ENCODE peak calls at places on chromosome 7, in five cellular contexts. I is heart left ventricle; L is CD8-positive, alpha-beta memory T cell; M is heart right ventricle; H is fibroblast of pulmonary artery. D is an unnamed sample.

GRCh38 chr7:138871065-138871464 is 73.1 kb upstream of the ATP6V0A4 start:
- DNase-seq in I (no peak), L (no peak), M (no peak), H (no peak), D (no peak)

GRCh38 chr7:134854816-134855215 is 75.4 kb downstream of the CALD1 start:
- DNase-seq in I (peak), L (no peak), M (no peak), H (peak), D (no peak)

GRCh38 chr7:41005381-41005901 is 697.4 kb downstream of the INHBA start:
- DNase-seq in I (peak), L (no peak), M (peak), H (peak), D (no peak)

GRCh38 chr7:132618956-132619305 is 42.7 kb upstream of the PLXNA4 start:
- DNase-seq in I (no peak), L (no peak), M (no peak), H (peak), D (no peak)

GRCh38 chr7:87148332-87148955 is 3.8 kb upstream of the DMTF1 start:
- DNase-seq in I (no peak), L (peak), M (no peak), H (peak), D (no peak)

GRCh38 chr7:99485094-99485493 is 12.4 kb downstream of the ZNF789 start:
- DNase-seq in I (no peak), L (no peak), M (no peak), H (no peak), D (no peak)

GRCh38 chr7:90173127-90173844 is 19.0 kb downstream of the STEAP1 start:
- DNase-seq in I (no peak), L (no peak), M (no peak), H (no peak), D (no peak)

GRCh38 chr7:138924551-138925225 is 56.5 kb downstream of the KIAA1549 start:
- DNase-seq in I (no peak), L (no peak), M (no peak), H (no peak), D (no peak)

GRCh38 chr7:82602066-82602465 is 158.5 kb upstream of the CACNA2D1 start:
- DNase-seq in I (no peak), L (no peak), M (no peak), H (no peak), D (no peak)

GRCh38 chr7:121531175-121532070 is 135.3 kb upstream of the FAM3C start:
- DNase-seq in I (no peak), L (no peak), M (no peak), H (no peak), D (no peak)

GRCh38 chr7:68421712-68422111 is 1176.6 kb upstream of the AUTS2 start:
- DNase-seq in I (no peak), L (no peak), M (no peak), H (no peak), D (no peak)

GRCh38 chr7:48112431-48113165 is 23.5 kb downstream of the UPP1 start:
- DNase-seq in I (no peak), L (no peak), M (no peak), H (peak), D (no peak)

GRCh38 chr7:1554332-1555045 is 1.5 kb downstream of the TMEM184A start:
- DNase-seq in I (no peak), L (no peak), M (no peak), H (no peak), D (no peak)

GRCh38 chr7:37208528-37208927 is 240.1 kb downstream of the ELMO1 start:
- DNase-seq in I (peak), L (no peak), M (peak), H (peak), D (peak)

GRCh38 chr7:93232673-93233018 is 480 bp downstream of the VPS50 start:
- DNase-seq in I (no peak), L (no peak), M (no peak), H (peak), D (no peak)

GRCh38 chr7:93226310-93226709 is at the start of gene HEPACAM2:
- DNase-seq in I (no peak), L (no peak), M (no peak), H (no peak), D (no peak)

GRCh38 chr7:93231799-93232672 is at the start of gene VPS50:
- DNase-seq in I (peak), L (peak), M (peak), H (peak), D (peak)

GRCh38 chr7:93228302-93228701 is 2.0 kb upstream of the HEPACAM2 start:
- DNase-seq in I (no peak), L (peak), M (peak), H (peak), D (peak)

GRCh38 chr7:93231264-93231663 is 902 bp upstream of the VPS50 start:
- DNase-seq in I (no peak), L (no peak), M (no peak), H (peak), D (no peak)
- H3K4me3 ChIP-seq in I (peak), L (peak), M (peak), H (peak), D (peak)

DNA sequence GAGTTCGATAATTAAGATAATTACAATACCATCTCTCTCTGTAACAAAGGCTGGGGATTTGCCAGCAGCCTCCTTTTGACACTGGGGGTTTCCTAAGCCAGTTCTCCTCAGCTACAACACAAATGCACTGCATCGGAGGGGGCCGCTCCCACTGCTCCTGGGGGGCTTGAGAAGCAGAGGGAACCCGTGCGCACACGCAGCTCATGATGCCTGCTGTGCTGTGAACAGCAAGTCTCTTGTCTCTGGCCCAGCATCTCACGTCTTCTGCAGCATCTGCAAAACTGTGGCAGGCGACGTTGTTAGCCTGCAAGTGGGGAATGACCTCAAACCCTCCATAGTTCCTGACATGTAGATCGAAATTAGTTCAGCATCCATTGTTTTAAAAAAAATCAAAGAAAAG is 5.5 kb downstream of the VIPR2 start:
- DNase-seq in I (no peak), L (no peak), M (no peak), H (no peak), D (no peak)
- H3K4me3 ChIP-seq in I (no peak), L (no peak), M (no peak), H (no peak), D (no peak)

GRCh38 chr7:44103941-44104879 is at the start of gene AEBP1:
- DNase-seq in I (peak), L (peak), M (peak), H (peak), D (no peak)
- H3K4me3 ChIP-seq in I (peak), L (peak), M (peak), H (peak), D (peak)

GRCh38 chr7:155868955-155869783 is 56.9 kb upstream of the SHH start:
- DNase-seq in I (no peak), L (no peak), M (no peak), H (no peak), D (no peak)

GRCh38 chr7:155865830-155866545 is 53.7 kb upstream of the SHH start:
- DNase-seq in I (no peak), L (no peak), M (no peak), H (no peak), D (no peak)

GRCh38 chr7:155867734-155868400 is 55.6 kb upstream of the SHH start:
- DNase-seq in I (no peak), L (no peak), M (no peak), H (no peak), D (no peak)

GRCh38 chr7:155864991-155865690 is 52.9 kb upstream of the SHH start:
- DNase-seq in I (no peak), L (no peak), M (no peak), H (no peak), D (no peak)

DNA sequence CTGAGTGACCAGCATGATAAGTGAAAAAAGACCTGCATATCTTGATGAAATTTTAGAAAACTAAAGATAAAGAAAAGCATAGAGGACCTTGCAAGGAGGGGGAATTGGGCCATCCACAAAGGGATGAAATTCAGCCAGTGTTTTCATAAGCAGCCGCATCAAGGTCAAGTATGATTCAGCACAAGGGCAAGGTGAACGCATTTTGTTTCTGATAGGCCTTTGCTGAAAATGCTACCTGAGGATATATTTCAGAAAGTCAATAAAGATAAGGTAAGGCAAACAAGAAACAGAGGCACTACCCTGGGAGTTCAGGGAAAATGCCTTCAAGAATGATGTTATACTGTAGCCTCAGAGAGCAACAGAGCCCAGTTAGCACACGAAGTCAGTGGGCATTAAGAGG is 55.0 kb upstream of the SHH start:
- DNase-seq in I (no peak), L (no peak), M (no peak), H (no peak), D (no peak)
- H3K4me3 ChIP-seq in I (no peak), L (no peak), M (no peak), H (no peak), D (no peak)

GRCh38 chr7:100967292-100967863 is 2.0 kb upstream of the MUC12 start:
- DNase-seq in I (no peak), L (no peak), M (no peak), H (no peak), D (no peak)

GRCh38 chr7:100968031-100968430 is 1.3 kb upstream of the MUC12 start:
- DNase-seq in I (no peak), L (no peak), M (no peak), H (no peak), D (no peak)

GRCh38 chr7:100965051-100965722 is 4.2 kb upstream of the MUC12 start:
- DNase-seq in I (no peak), L (no peak), M (no peak), H (no peak), D (no peak)

GRCh38 chr7:100965723-100966541 is 3.4 kb upstream of the MUC12 start:
- DNase-seq in I (peak), L (peak), M (peak), H (peak), D (peak)

GRCh38 chr7:100966542-100967291 is 2.6 kb upstream of the MUC12 start:
- DNase-seq in I (no peak), L (no peak), M (no peak), H (no peak), D (peak)
- H3K4me3 ChIP-seq in I (peak), L (no peak), M (peak), H (no peak), D (peak)

GRCh38 chr7:107388604-107389003 is 81.3 kb upstream of the GPR22 start:
- DNase-seq in I (no peak), L (no peak), M (no peak), H (no peak), D (no peak)

GRCh38 chr7:107386543-107386900 is 83.3 kb upstream of the GPR22 start:
- DNase-seq in I (no peak), L (no peak), M (no peak), H (no peak), D (no peak)

GRCh38 chr7:107387077-107387476 is 82.8 kb upstream of the GPR22 start:
- DNase-seq in I (peak), L (no peak), M (peak), H (peak), D (no peak)

GRCh38 chr7:107390921-107391320 is 78.9 kb upstream of the GPR22 start:
- DNase-seq in I (no peak), L (no peak), M (no peak), H (no peak), D (no peak)

DNA sequence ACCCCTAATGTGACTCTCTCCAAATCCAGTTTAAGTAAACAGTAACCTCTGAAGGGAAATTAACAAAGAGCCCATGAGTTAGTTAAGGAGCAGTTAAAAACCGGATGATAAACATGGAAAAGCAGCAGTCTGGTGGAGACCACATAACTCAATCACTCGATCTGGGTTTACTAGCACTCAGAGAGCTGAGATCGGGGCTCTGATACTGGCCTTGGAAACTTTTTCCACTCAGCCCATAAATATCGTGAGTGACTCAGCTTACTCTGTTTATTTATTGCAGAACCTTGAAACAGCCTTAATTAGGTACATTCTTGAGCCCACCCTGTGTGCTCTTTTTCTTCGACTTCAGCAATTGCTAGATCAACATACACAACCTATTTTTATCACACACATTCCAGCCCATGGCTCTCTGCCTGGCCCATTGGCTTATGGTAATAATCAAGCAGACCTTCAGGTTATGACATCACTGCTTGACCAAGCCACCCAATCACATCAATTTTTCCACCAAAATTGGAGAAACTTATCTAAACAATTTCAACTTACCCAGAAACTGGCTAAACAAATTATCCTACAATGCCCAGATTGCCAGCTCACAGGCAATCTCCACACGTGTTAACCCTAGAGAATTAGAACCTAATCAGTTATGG is 82.2 kb upstream of the GPR22 start:
- DNase-seq in I (no peak), L (no peak), M (no peak), H (peak), D (no peak)
- H3K4me3 ChIP-seq in I (no peak), L (no peak), M (no peak), H (no peak), D (no peak)

GRCh38 chr7:100887955-100888481 is 1.5 kb downstream of the UFSP1 start:
- DNase-seq in I (no peak), L (no peak), M (no peak), H (no peak), D (no peak)
- H3K4me3 ChIP-seq in I (peak), L (peak), M (no peak), H (peak), D (peak)